ENCODE peak calls at places on chromosomes 12 and 14, in nine cellular contexts. K is iris pigment epithelial cell, N is MM.1S, O is NCI-H1105, G is RWPE1, E is transverse colon, H is lower lobe of right lung, X is ELF-1, I is OCI-LY7. J is an unnamed sample.

GRCh38 chr12:57864382-57864781 is 17.9 kb upstream of the CTDSP2 start:
- DNase-seq in X (peak), H (no peak), G (no peak), N (no peak), E (no peak), O (no peak), K (no peak), I (no peak), J (peak)

GRCh38 chr12:66915312-66915904 is 236.5 kb upstream of the GRIP1 start:
- DNase-seq in K (no peak), H (no peak), N (no peak), X (no peak), G (no peak), O (no peak), E (no peak), I (no peak), J (no peak)

GRCh38 chr14:86766469-86766868 is 1226.5 kb downstream of the GALC start:
- DNase-seq in N (no peak), H (no peak), K (peak), X (no peak), G (no peak), I (no peak), E (no peak), O (peak), J (no peak)

GRCh38 chr12:128786741-128787391 is 36.9 kb downstream of the SLC15A4 start:
- DNase-seq in X (no peak), I (no peak), H (no peak), K (no peak), O (no peak), N (no peak), E (no peak), G (no peak), J (no peak)

GRCh38 chr12:16454481-16454880 is 107.0 kb downstream of the MGST1 start:
- DNase-seq in G (peak), X (no peak), E (no peak), I (no peak), O (no peak), K (peak), H (no peak), N (no peak), J (no peak)

GRCh38 chr12:6724409-6724797 is 557 bp downstream of the COPS7A start:
- DNase-seq in K (no peak), I (peak), H (peak), O (no peak), E (peak), G (no peak), X (peak), N (peak), J (no peak)

GRCh38 chr14:49951946-49952345 is 59.1 kb downstream of the ARF6 start:
- DNase-seq in O (no peak), X (no peak), I (no peak), H (no peak), G (no peak), K (no peak), E (peak), N (no peak), J (no peak)

GRCh38 chr12:3416159-3416558 is 74.8 kb upstream of the PRMT8 start:
- DNase-seq in I (no peak), X (no peak), O (no peak), N (no peak), E (no peak), G (no peak), K (no peak), H (no peak), J (no peak)

GRCh38 chr14:92615451-92615850 is 101.9 kb downstream of the RIN3 start:
- DNase-seq in G (no peak), O (no peak), H (no peak), N (no peak), E (no peak), I (no peak), X (no peak), K (no peak), J (no peak)

GRCh38 chr12:91007531-91008290 is 2.9 kb upstream of the EPYC start:
- DNase-seq in K (no peak), H (no peak), I (no peak), E (no peak), X (no peak), O (no peak), N (peak), G (no peak), J (no peak)

GRCh38 chr12:68331500-68331868 is 678 bp downstream of the MDM1 start:
- DNase-seq in K (no peak), O (no peak), N (peak), X (no peak), I (peak), E (no peak), H (no peak), G (peak), J (no peak)

GRCh38 chr12:123744836-123745235 is 17.3 kb upstream of the DNAH10 start:
- DNase-seq in K (no peak), O (no peak), E (no peak), X (no peak), N (no peak), G (no peak), I (no peak), H (no peak), J (no peak)

GRCh38 chr12:49874142-49874897 is 29.4 kb downstream of the FAIM2 start:
- DNase-seq in X (peak), E (no peak), N (no peak), O (no peak), G (no peak), K (no peak), I (no peak), H (no peak), J (no peak)

GRCh38 chr14:98714604-98715003 is 557.4 kb downstream of the BCL11B start:
- DNase-seq in I (no peak), K (no peak), X (no peak), G (no peak), H (no peak), O (no peak), E (no peak), N (no peak), J (no peak)

GRCh38 chr12:76755829-76756379 is 8.0 kb upstream of the ZDHHC17 start:
- DNase-seq in E (no peak), H (no peak), G (no peak), K (no peak), N (no peak), O (no peak), I (no peak), X (no peak), J (no peak)

GRCh38 chr14:24368562-24369252 is 723 bp downstream of the NFATC4 start:
- DNase-seq in H (peak), G (no peak), N (no peak), E (peak), K (peak), X (no peak), O (peak), I (peak), J (no peak)

GRCh38 chr14:54435500-54435981 is 5.6 kb downstream of the CNIH1 start:
- DNase-seq in O (no peak), X (no peak), H (no peak), G (peak), I (no peak), N (no peak), E (no peak), K (peak), J (no peak)

GRCh38 chr12:23221926-23222325 is 597.0 kb downstream of the ETNK1 start:
- DNase-seq in O (no peak), X (no peak), H (no peak), I (no peak), K (no peak), E (no peak), G (no peak), N (no peak), J (no peak)

GRCh38 chr14:103657466-103657865 is 28.5 kb downstream of the KLC1 start:
- DNase-seq in E (no peak), X (no peak), G (no peak), O (no peak), K (peak), I (no peak), N (no peak), H (no peak), J (no peak)

GRCh38 chr12:32437095-32437515 is 37.7 kb downstream of the FGD4 start:
- DNase-seq in I (no peak), X (peak), G (peak), O (no peak), N (no peak), E (no peak), K (peak), H (no peak), J (peak)

GRCh38 chr14:104550849-104551728 is 28.5 kb upstream of the C14orf180 start:
- DNase-seq in I (no peak), N (no peak), E (no peak), H (no peak), O (no peak), X (no peak), K (no peak), G (no peak), J (no peak)

GRCh38 chr12:125890983-125891382 is 825.7 kb downstream of the AACS start:
- DNase-seq in N (no peak), K (peak), I (no peak), X (no peak), G (no peak), O (no peak), E (no peak), H (no peak), J (no peak)

GRCh38 chr12:132771126-132771838 is 9.7 kb upstream of the ANKLE2 start:
- DNase-seq in K (peak), O (no peak), I (peak), G (no peak), N (peak), E (peak), H (no peak), X (no peak), J (no peak)

GRCh38 chr14:32230695-32231280 is 27.7 kb upstream of the RNU6-8 start:
- DNase-seq in I (no peak), K (peak), G (peak), O (no peak), H (no peak), X (no peak), N (no peak), E (no peak), J (peak)

GRCh38 chr14:92692822-92693226 is 55.6 kb downstream of the LGMN start:
- DNase-seq in E (peak), G (no peak), O (peak), H (peak), K (peak), I (no peak), X (no peak), N (peak), J (no peak)

GRCh38 chr12:15404485-15404884 is 82.2 kb downstream of the PTPRO start:
- DNase-seq in N (no peak), H (no peak), I (no peak), X (no peak), O (no peak), G (peak), K (peak), E (no peak), J (no peak)

GRCh38 chr14:104769324-104770071 is 16.6 kb downstream of the SIVA1 start:
- DNase-seq in N (no peak), K (no peak), I (no peak), E (no peak), X (no peak), G (no peak), H (no peak), O (no peak), J (no peak)

GRCh38 chr12:121590476-121591143 is 9.8 kb upstream of the KDM2B start:
- DNase-seq in H (no peak), G (peak), I (peak), K (peak), X (peak), N (peak), E (no peak), O (no peak), J (no peak)

GRCh38 chr12:42474391-42474790 is 115.2 kb downstream of the PRICKLE1 start:
- DNase-seq in I (no peak), N (no peak), E (no peak), X (no peak), O (no peak), K (peak), G (peak), H (no peak), J (peak)

J was measured in H54.